ENCODE peak calls at places on chromosomes 7 and 10, in nine cellular contexts. Z is brain microvascular endothelial cell; L is thoracic aorta; O is IMR-90; K is HCT116; S is aorta; W is CD8-positive, alpha-beta T cell; A is suprapubic skin; M is Panc1. E is an unnamed sample.

GRCh38 chr7:71488308-71488707 is 356.4 kb downstream of the GALNT17 start:
- DNase-seq in M (no peak), L (no peak), Z (peak; percentile 22), A (no peak), S (no peak), O (no peak), W (no peak), K (no peak), E (no peak)

GRCh38 chr7:29106128-29106988 is 40.0 kb downstream of the CPVL start:
- DNase-seq in W (no peak), L (no peak), S (no peak), M (peak; percentile 54), K (peak; percentile 39), A (no peak), Z (peak; percentile 62), O (peak; percentile 60), E (peak; percentile 68)

GRCh38 chr7:157570531-157571200 is 233.9 kb downstream of the DNAJB6 start:
- DNase-seq in W (no peak), O (no peak), A (no peak), M (no peak), S (peak; percentile 42), L (no peak), K (no peak), Z (peak; percentile 61), E (no peak)

GRCh38 chr7:13312327-13312726 is 624.9 kb downstream of the ARL4A start:
- DNase-seq in O (no peak), A (no peak), W (no peak), L (no peak), K (peak; percentile 6), M (no peak), S (no peak), Z (no peak), E (no peak)

GRCh38 chr10:72088879-72089585 is 681 bp upstream of the SPOCK2 start:
- DNase-seq in W (peak; percentile 67), O (no peak), Z (no peak), K (no peak), S (no peak), M (no peak), L (no peak), A (no peak), E (no peak)

GRCh38 chr10:126082067-126082466 is 185.7 kb downstream of the FANK1 start:
- DNase-seq in L (no peak), Z (no peak), S (no peak), W (no peak), O (no peak), K (no peak), A (no peak), M (no peak), E (no peak)

GRCh38 chr10:89475137-89475536 is 60.3 kb downstream of the SLC16A12 start:
- DNase-seq in S (no peak), A (no peak), W (no peak), M (no peak), Z (no peak), O (no peak), K (no peak), L (no peak), E (no peak)

GRCh38 chr7:92609921-92610518 is 19.8 kb upstream of the FAM133B start:
- DNase-seq in L (no peak), A (no peak), W (no peak), O (peak; percentile 37), K (no peak), Z (no peak), S (no peak), M (no peak), E (no peak)

GRCh38 chr10:132920101-132920925 is 22.1 kb downstream of the CFAP46 start:
- DNase-seq in K (no peak), A (no peak), Z (no peak), L (no peak), O (no peak), M (no peak), W (no peak), S (peak; percentile 57), E (no peak)

GRCh38 chr10:132237396-132237795 is 50.6 kb downstream of the DPYSL4 start:
- DNase-seq in L (no peak), M (no peak), S (no peak), O (no peak), A (no peak), K (no peak), Z (no peak), W (no peak), E (no peak)

GRCh38 chr7:32335107-32335506 is 155.1 kb downstream of the LSM5 start:
- DNase-seq in K (no peak), W (no peak), A (no peak), L (no peak), Z (peak; percentile 45), M (no peak), O (peak; percentile 2), S (no peak), E (no peak)

GRCh38 chr10:129851941-129852650 is 112.0 kb downstream of the EBF3 start:
- DNase-seq in K (no peak), O (no peak), Z (no peak), M (no peak), W (no peak), A (no peak), S (no peak), L (no peak), E (no peak)

GRCh38 chr10:73413108-73413527 is 740 bp downstream of the ANXA7 start:
- DNase-seq in A (no peak), Z (peak; percentile 32), W (peak; percentile 45), O (no peak), S (no peak), L (no peak), K (peak; percentile 51), M (peak; percentile 17), E (no peak)

GRCh38 chr7:157077986-157078644 is 60.6 kb upstream of the UBE3C start:
- DNase-seq in A (peak; percentile 32), L (no peak), K (no peak), S (no peak), W (no peak), M (no peak), Z (peak; percentile 6), O (no peak), E (no peak)

GRCh38 chr7:95509199-95509598 is 23.5 kb downstream of the ASB4 start:
- DNase-seq in Z (peak; percentile 82), S (no peak), O (peak; percentile 18), M (no peak), K (no peak), W (no peak), A (no peak), L (no peak), E (peak; percentile 40)

GRCh38 chr7:6440381-6440780 is 7.4 kb downstream of the DAGLB start:
- DNase-seq in L (no peak), A (no peak), Z (no peak), O (no peak), K (no peak), M (no peak), S (no peak), W (no peak), E (no peak)

GRCh38 chr7:6444516-6445269 is 3.1 kb downstream of the DAGLB start:
- DNase-seq in O (peak; percentile 60), L (no peak), W (no peak), S (no peak), Z (no peak), M (no peak), A (no peak), K (no peak), E (no peak)

GRCh38 chr7:6442114-6442513 is 5.6 kb downstream of the DAGLB start:
- DNase-seq in M (no peak), W (no peak), A (no peak), S (no peak), K (no peak), Z (peak; percentile 90), O (peak; percentile 80), L (no peak), E (no peak)

GRCh38 chr7:6446977-6447588 is 671 bp downstream of the DAGLB start:
- DNase-seq in O (peak; percentile 87), K (peak; percentile 69), W (peak; percentile 29), M (peak; percentile 92), Z (peak; percentile 91), A (peak; percentile 93), S (peak; percentile 91), L (peak; percentile 45), E (peak; percentile 5)

DNA sequence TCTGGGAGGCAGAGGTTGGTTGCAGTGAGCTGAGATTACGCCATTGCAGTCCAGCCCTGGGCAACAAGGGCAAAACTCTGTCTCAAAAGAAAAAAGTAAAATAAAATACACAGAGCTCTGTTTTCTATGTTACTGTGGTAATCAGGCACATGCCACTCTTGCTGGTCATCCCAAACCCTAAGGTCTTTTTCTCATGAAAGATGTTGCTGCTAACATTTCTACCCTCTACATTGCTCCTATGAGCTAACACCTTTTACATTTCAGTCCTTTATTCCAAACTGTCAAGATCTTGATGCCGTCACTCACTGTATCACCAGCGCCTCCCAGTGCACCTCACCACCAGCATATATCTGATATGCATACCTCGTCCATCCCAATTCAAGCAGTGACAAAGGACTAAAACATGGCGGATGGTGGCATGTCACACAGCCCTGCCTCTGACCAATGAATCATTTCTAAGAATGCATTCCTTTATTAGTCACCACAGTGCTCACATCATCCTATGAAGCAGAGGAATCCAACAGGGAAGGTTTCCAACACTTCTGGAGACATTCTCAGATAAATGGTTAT is 4.3 kb downstream of the DAGLB start:
- DNase-seq in O (peak; percentile 96), L (no peak), Z (peak; percentile 97), S (no peak), M (peak; percentile 84), K (peak; percentile 85), W (no peak), A (no peak), E (no peak)
- H3K27ac ChIP-seq in O (peak overlapping the region; percentile 87), L (no peak overlapping the region), Z (peak overlapping the region; percentile 99), S (no peak overlapping the region), M (no peak overlapping the region), K (peak overlapping the region; percentile 85), W (no peak overlapping the region), A (no peak overlapping the region), E (no peak overlapping the region)

GRCh38 chr10:17380016-17380415 is 74.4 kb downstream of the ST8SIA6 start:
- DNase-seq in K (no peak), M (no peak), L (no peak), O (no peak), W (no peak), Z (no peak), S (no peak), A (no peak), E (no peak)
- H3K27ac ChIP-seq in K (no peak overlapping the region), M (no peak overlapping the region), L (no peak overlapping the region), O (no peak overlapping the region), W (no peak overlapping the region), Z (no peak overlapping the region), S (no peak overlapping the region), A (no peak overlapping the region), E (no peak overlapping the region)

GRCh38 chr10:122253605-122254004 is 17.5 kb upstream of the BTBD16 start:
- DNase-seq in S (no peak), O (no peak), Z (no peak), M (no peak), A (no peak), W (no peak), K (no peak), L (no peak), E (no peak)
- H3K27ac ChIP-seq in S (no peak overlapping the region), O (no peak overlapping the region), Z (no peak overlapping the region), M (no peak overlapping the region), A (no peak overlapping the region), W (no peak overlapping the region), K (no peak overlapping the region), L (no peak overlapping the region), E (no peak overlapping the region)

DNA sequence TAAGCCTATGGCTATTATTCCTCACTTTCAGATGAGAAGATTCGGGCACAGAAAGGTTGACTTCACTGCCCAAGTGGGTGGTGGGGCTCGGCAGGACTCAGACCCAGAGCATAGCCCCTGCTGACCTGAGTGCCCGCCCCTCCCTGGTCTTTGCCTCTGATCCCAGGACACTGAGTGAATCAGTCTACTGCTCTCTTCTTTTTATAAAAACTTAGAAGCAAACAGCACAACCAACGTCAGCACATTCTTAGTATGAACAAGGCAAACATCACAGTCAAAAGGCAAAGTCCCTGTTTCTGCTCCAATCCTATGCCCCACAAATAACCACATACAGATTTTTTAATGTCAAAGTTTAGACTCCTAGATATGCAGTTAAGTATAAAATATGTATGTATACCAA is 237.8 kb downstream of the ZMYND11 start:
- DNase-seq in O (peak; percentile 47), A (no peak), W (no peak), S (peak; percentile 52), M (no peak), L (no peak), K (no peak), Z (peak; percentile 64), E (no peak)
- H3K27ac ChIP-seq in O (peak overlapping the region; percentile 28), A (no peak overlapping the region), W (no peak overlapping the region), S (peak overlapping the region; percentile 49), M (no peak overlapping the region), L (peak overlapping the region; percentile 84), K (no peak overlapping the region), Z (peak overlapping the region; percentile 84), E (peak overlapping the region; percentile 93)

E was measured in SK-N-MC.